ENCODE peak calls at places on chromosomes 13 and 19, in six cellular contexts. C is stimulated activated CD4-positive, alpha-beta T cell treated with anti-CD3 and anti-CD28 coated beads, Interleukin-1b, Interleukin-23, amount 100 ng/mL, for 24 hours; E is activated T-cell treated with anti-CD3 and anti-CD28 coated beads, Interleukin-2, amount 50 U/mL, for 48 hours; Q is cardiac fibroblast; I is iris pigment epithelial cell; A is WTC11. V is an unnamed sample.

GRCh38 chr19:49911381-49912145 is 14.9 kb upstream of the IL4I1 start:
- DNase-seq in C (no peak), E (peak), Q (no peak), I (peak), A (no peak), V (no peak)

GRCh38 chr19:39524495-39524894 is 8.2 kb downstream of the EID2B start:
- DNase-seq in C (no peak), E (no peak), Q (no peak), I (no peak), A (no peak), V (no peak)

GRCh38 chr19:1492474-1493006 is 1.6 kb downstream of the REEP6 start:
- DNase-seq in C (no peak), E (no peak), Q (no peak), I (no peak), A (no peak), V (no peak)

GRCh38 chr19:7415857-7416371 is 67.2 kb downstream of the ARHGEF18 start:
- DNase-seq in C (no peak), E (no peak), Q (no peak), I (no peak), A (no peak), V (no peak)

GRCh38 chr13:40058757-40059236 is 403.3 kb downstream of the COG6 start:
- DNase-seq in C (no peak), E (no peak), Q (no peak), I (peak), A (no peak), V (no peak)

GRCh38 chr19:13768510-13768909 is 4.2 kb downstream of the MRI1 start:
- DNase-seq in C (no peak), E (no peak), Q (no peak), I (no peak), A (no peak), V (no peak)

GRCh38 chr19:47523473-47523872 is 8.6 kb upstream of the NAPA start:
- DNase-seq in C (no peak), E (no peak), Q (no peak), I (no peak), A (no peak), V (peak)

GRCh38 chr13:30551194-30551593 is 66.5 kb upstream of the USPL1 start:
- DNase-seq in C (no peak), E (no peak), Q (peak), I (peak), A (no peak), V (no peak)

GRCh38 chr13:46492946-46493345 is 60.0 kb upstream of the LRCH1 start:
- DNase-seq in C (no peak), E (no peak), Q (peak), I (peak), A (no peak), V (peak)

GRCh38 chr13:114124921-114125320 is 7.5 kb downstream of the RASA3 start:
- DNase-seq in C (no peak), E (peak), Q (peak), I (peak), A (no peak), V (no peak)

GRCh38 chr13:23375007-23375971 is 58.2 kb downstream of the SACS start:
- DNase-seq in C (peak), E (peak), Q (peak), I (peak), A (peak), V (peak)

GRCh38 chr19:13006431-13007281 is 11.4 kb downstream of the NFIX start:
- DNase-seq in C (no peak), E (no peak), Q (no peak), I (no peak), A (no peak), V (no peak)

GRCh38 chr13:76016799-76017198 is 380.7 kb downstream of the LMO7 start:
- DNase-seq in C (no peak), E (no peak), Q (peak), I (peak), A (peak), V (no peak)

GRCh38 chr19:11383706-11384048 is 437 bp downstream of the EPOR start:
- DNase-seq in C (no peak), E (no peak), Q (no peak), I (no peak), A (no peak), V (no peak)

GRCh38 chr13:113952983-113953520 is 20.8 kb downstream of the C13orf46 start:
- DNase-seq in C (no peak), E (no peak), Q (no peak), I (no peak), A (no peak), V (no peak)